ENCODE peak calls at places on chromosome 3, in seven cellular contexts. T is A549, Z is fibroblast of lung, D is mesenchymal stem cell, M is IMR-90, N is OCI-LY7, Q is hepatocyte. K is an unnamed sample.

GRCh38 chr3:5051772-5052171 is 70.3 kb upstream of the ARL8B start:
- DNase-seq in D (peak; percentile 43), Q (no peak), Z (peak; percentile 30), T (no peak), M (no peak), N (no peak), K (no peak)

GRCh38 chr3:184584001-184584891 is 22.7 kb downstream of the EPHB3 start:
- DNase-seq in N (no peak), T (no peak), D (peak; percentile 32), Z (no peak), Q (no peak), M (no peak), K (peak; percentile 98)

GRCh38 chr3:1380926-1381646 is 288.3 kb downstream of the CNTN6 start:
- DNase-seq in D (no peak), M (no peak), Q (no peak), T (no peak), N (peak; percentile 24), Z (no peak), K (no peak)

GRCh38 chr3:14093831-14094230 is 30.8 kb downstream of the CHCHD4 start:
- DNase-seq in Z (no peak), D (no peak), M (no peak), T (no peak), N (no peak), Q (peak; percentile 6), K (peak; percentile 2)

GRCh38 chr3:157248590-157249425 is 88.9 kb upstream of the CCNL1 start:
- DNase-seq in Q (peak; percentile 65), N (no peak), Z (peak; percentile 94), M (peak; percentile 94), D (peak; percentile 93), T (peak; percentile 10), K (peak; percentile 77)

GRCh38 chr3:23845817-23846216 is 40.1 kb downstream of the UBE2E1 start:
- DNase-seq in M (no peak), N (no peak), Q (no peak), D (no peak), Z (no peak), T (no peak), K (no peak)

GRCh38 chr3:197750863-197751737 is 1.4 kb downstream of the FYTTD1 start:
- DNase-seq in Z (peak; percentile 45), M (peak; percentile 43), D (peak; percentile 52), N (peak; percentile 41), T (no peak), Q (peak; percentile 54), K (peak; percentile 18)

GRCh38 chr3:160374925-160375324 is 24.1 kb downstream of the IFT80 start:
- DNase-seq in Q (no peak), Z (no peak), D (no peak), T (no peak), N (no peak), M (no peak), K (no peak)

GRCh38 chr3:125024817-125025216 is 31.0 kb downstream of the HEG1 start:
- DNase-seq in M (no peak), T (no peak), Z (peak; percentile 59), D (no peak), Q (no peak), N (no peak), K (no peak)

GRCh38 chr3:64207289-64208086 is 17.8 kb downstream of the PRICKLE2 start:
- DNase-seq in T (no peak), N (no peak), Q (peak; percentile 52), M (peak; percentile 85), D (peak; percentile 71), Z (peak; percentile 83), K (no peak)

DNA sequence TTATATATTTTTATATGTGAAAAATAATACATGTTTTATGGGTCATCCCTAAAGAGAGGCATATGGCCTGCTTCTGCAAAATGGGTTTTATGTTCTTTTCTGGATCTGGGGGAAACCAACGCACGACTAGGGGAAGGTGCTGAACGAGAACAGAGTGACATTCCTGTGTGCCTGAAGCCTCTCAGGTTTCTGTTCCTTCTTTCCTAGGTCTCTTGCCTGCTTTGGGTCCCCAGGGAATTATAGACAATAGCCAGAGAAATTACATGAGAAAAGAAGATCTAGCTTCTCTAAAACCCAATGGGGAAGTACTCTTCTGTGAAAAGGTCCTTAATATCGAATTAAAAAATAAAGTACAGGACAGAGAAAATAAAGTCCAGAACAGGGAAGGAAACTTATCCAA is 66.5 kb downstream of the IGSF11 start:
- DNase-seq in Q (no peak), Z (no peak), M (no peak), D (no peak), N (peak; percentile 3), T (no peak), K (peak; percentile 52)
- H3K4me2 ChIP-seq in Q (no peak overlapping the region), Z (no peak overlapping the region), M (no peak overlapping the region), D (no peak overlapping the region), N (no peak overlapping the region), T (no peak overlapping the region), K (no peak overlapping the region)

DNA sequence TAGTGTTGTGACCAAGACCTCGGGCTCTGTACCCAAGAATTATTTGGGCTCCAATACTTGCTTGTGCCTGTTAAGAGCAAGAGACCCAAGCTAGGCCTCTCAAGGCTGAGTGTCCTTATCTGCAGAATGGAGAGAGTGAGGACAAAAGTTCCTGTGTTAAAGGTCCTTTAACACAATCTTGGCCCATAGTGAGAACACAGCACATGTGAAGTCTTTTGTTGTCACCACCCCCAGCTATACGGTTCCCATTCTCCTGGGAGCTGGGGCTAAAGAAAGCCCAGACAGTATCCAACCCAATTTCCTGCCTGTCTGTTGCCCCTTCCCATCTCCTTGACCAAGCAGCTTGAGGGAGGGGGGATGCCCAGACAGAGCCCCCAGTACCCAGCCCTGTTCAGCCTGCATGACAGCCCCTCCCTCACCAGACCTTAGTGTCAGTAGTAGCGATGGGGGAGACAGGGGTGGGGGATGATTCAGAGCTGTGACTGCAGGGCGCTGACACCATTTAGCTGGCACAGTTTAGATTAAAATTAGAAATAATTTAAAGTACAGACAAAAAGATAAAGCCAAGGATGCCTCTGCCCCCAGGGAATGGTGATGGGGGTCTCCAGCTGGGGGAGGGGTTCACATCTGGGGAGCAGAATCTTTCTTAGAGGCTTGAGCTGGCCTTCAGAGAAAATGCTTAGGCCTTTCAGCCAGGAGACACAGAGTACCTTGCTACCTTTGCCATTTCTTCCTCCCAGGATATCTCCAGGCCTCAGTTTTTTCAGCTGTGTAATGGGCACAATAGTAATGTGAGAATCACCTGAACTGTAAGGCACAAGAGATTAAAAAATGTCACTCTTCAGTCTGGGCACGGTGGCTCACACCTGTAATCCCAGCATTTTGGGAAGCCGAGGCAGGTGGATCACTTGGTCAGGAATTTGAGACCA is 2.7 kb downstream of the PRKCD start:
- DNase-seq in Q (no peak), Z (no peak), M (no peak), T (no peak), N (peak; percentile 36), D (peak; percentile 32), K (peak; percentile 65)
- H3K4me2 ChIP-seq in Q (peak overlapping the region; percentile 98), Z (no peak overlapping the region), M (no peak overlapping the region), T (no peak overlapping the region), N (peak overlapping the region; percentile 91), D (peak overlapping the region; percentile 9), K (no peak overlapping the region)

DNA sequence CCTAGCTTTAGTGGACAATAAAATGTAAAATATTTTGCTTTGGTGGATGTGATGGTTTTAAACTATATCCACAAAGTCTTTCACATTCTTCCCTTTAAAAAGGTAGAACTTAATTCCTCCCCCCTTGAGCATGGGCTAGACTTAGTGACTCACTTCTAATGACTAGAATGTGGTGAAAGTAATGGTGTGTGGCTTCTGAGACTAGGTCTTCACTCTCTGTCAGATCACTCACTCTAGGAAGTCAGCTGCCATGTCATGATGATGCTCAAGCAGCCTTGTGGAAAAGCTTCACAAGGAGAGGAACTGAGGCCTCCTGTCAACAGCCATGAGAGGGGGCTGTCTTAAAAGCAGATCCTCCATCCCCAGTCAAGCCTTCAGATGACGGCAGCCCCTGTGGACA is 4.2 kb downstream of the LRRC2 start:
- DNase-seq in M (peak; percentile 25), D (no peak), N (no peak), Z (peak; percentile 9), T (no peak), Q (no peak), K (no peak)
- H3K4me2 ChIP-seq in M (no peak overlapping the region), D (no peak overlapping the region), N (no peak overlapping the region), Z (no peak overlapping the region), T (no peak overlapping the region), Q (no peak overlapping the region), K (no peak overlapping the region)

GRCh38 chr3:144643778-144644191 is 672.2 kb downstream of the DIPK2A start:
- DNase-seq in T (no peak), N (no peak), Q (peak; percentile 8), Z (peak; percentile 52), M (peak; percentile 61), D (no peak), K (no peak)
- H3K4me2 ChIP-seq in T (no peak overlapping the region), N (no peak overlapping the region), Q (no peak overlapping the region), Z (peak overlapping the region; percentile 18), M (no peak overlapping the region), D (no peak overlapping the region), K (no peak overlapping the region)

DNA sequence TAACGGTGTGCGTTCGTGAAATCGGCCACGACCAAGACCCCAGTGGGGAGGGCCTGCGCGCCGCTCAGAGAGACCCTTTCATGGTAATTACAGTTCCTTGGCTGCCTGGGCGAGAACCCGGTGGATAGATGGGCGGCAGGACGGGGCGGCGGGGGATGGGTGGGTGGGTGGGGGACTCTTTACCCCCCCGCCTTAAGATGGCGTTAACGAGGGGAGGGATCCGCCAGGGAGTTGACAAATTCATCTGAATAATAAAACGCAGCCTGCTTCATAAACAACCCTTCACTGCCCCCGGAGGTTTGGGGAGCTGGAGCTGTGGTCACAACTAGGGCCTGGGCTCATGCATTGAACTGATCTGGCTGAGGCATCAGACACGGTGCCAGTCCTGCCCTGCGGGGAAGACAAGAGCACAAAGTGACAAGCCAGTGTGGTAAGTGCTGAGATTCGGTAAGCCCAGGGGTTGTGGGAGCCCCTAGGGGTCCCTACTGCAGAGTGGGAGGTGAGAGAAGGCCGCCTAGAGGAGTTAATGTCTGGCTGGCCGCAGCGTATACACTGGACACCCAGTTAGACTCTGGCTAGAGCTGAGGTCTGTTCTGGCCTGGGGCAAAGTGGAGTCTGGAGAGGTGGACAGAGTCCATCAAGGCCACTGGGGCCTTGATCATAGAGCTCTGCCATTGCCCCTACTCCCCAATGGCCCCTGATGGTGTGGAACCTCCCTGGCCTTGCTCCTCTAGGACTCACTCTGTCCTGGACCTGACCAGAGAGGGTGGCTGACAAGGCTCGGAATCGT is 766 bp downstream of the MRAS start:
- DNase-seq in N (no peak), T (peak; percentile 22), M (peak; percentile 26), Z (peak; percentile 25), D (peak; percentile 24), Q (peak; percentile 39), K (peak; percentile 51)
- H3K4me2 ChIP-seq in N (no peak overlapping the region), T (peak overlapping the region; percentile 89), M (peak overlapping the region; percentile 74), Z (peak overlapping the region; percentile 55), D (peak overlapping the region; percentile 57), Q (peak overlapping the region; percentile 84), K (peak overlapping the region; percentile 86)

GRCh38 chr3:128484404-128485282 is 8.4 kb downstream of the GATA2 start:
- DNase-seq in Q (no peak), M (no peak), T (no peak), N (no peak), Z (peak; percentile 43), D (no peak), K (peak; percentile 69)
- H3K4me2 ChIP-seq in Q (no peak overlapping the region), M (peak overlapping the region; percentile 67), T (no peak overlapping the region), N (no peak overlapping the region), Z (peak overlapping the region; percentile 87), D (no peak overlapping the region), K (no peak overlapping the region)

DNA sequence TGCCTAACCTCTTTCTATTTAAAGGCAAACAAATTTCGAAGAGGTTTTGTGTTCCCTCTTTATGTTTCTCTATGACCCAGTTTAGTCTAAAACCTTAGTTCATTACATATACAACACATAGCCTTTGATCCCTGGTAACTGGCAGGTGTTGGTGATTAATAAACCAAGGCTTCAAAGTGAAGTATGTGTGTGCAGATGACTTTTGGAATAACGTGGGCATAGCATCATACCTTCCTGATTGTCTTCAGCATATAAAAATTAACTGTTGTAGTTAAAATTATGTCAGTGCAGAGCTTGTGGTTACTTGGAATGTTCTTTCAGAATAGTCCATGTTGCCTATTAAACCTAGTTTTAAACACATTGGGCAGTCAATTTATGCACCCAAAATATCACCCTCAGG is 608.3 kb downstream of the ROBO2 start:
- DNase-seq in Z (no peak), Q (no peak), D (no peak), M (no peak), T (no peak), N (no peak), K (no peak)
- H3K4me2 ChIP-seq in Z (no peak overlapping the region), Q (no peak overlapping the region), D (no peak overlapping the region), M (no peak overlapping the region), T (no peak overlapping the region), N (no peak overlapping the region), K (no peak overlapping the region)